ENCODE peak calls at places on chromosome 20, in six cellular contexts. Z, D, G, V, I and C are unnamed samples.
A peak's percentile ranks its signal among the peaks of the same experiment; 100 is the strongest.

GRCh38 chr20:50285376-50286173 is 94.9 kb downstream of the CEBPB start:
- DNase-seq in Z (no peak), G (no peak), I (no peak), V (no peak), D (peak; percentile 66), C (no peak)

GRCh38 chr20:58184984-58185383 is 43.5 kb downstream of the ANKRD60 start:
- DNase-seq in V (no peak), G (no peak), Z (no peak), I (no peak), D (no peak), C (no peak)

GRCh38 chr20:43963872-43964791 is 49.5 kb downstream of the TOX2 start:
- DNase-seq in I (peak; percentile 68), V (no peak), D (peak; percentile 68), Z (peak; percentile 74), G (no peak), C (no peak)

GRCh38 chr20:37279820-37280219 is 9.6 kb upstream of the MANBAL start:
- DNase-seq in I (no peak), V (no peak), G (no peak), Z (no peak), D (no peak), C (no peak)

GRCh38 chr20:35741892-35742740 is at the start of gene RBM39:
- DNase-seq in D (peak; percentile 100), V (peak; percentile 99), Z (peak; percentile 100), G (peak; percentile 100), I (peak; percentile 100), C (peak; percentile 99)

GRCh38 chr20:38133680-38134426 is 31.2 kb downstream of the TGM2 start:
- DNase-seq in G (no peak), D (no peak), Z (no peak), V (no peak), I (no peak), C (no peak)

GRCh38 chr20:10316582-10316981 is 98.0 kb downstream of the SNAP25 start:
- DNase-seq in D (no peak), I (peak; percentile 16), V (no peak), G (no peak), Z (no peak), C (no peak)

GRCh38 chr20:34792687-34793363 is 32.6 kb downstream of the NCOA6 start:
- DNase-seq in I (no peak), Z (no peak), V (no peak), D (no peak), G (no peak), C (no peak)

GRCh38 chr20:48234951-48235350 is 449.7 kb upstream of the SULF2 start:
- DNase-seq in D (no peak), V (no peak), Z (no peak), I (no peak), G (no peak), C (no peak)